ENCODE peak calls at places on chromosomes 13 and 19, in eight cellular contexts. Z is ascending aorta, S is fibroblast of lung, X is thoracic aorta, A is GM23338, M is heart left ventricle, T is body of pancreas, Q is IMR-90. P is an unnamed sample. For H3K4me1, the result is how much of the 10 kb centered on the place peaks cover.

GRCh38 chr19:44943801-44944249 is 1.8 kb downstream of the APOC4 start:
- DNase-seq in M (peak), X (no peak), S (no peak), Z (peak), Q (no peak), A (no peak), T (no peak), P (peak)

GRCh38 chr19:44660081-44660480 is 11.2 kb upstream of the CEACAM19 start:
- DNase-seq in Q (no peak), M (no peak), X (no peak), Z (no peak), T (no peak), A (no peak), S (no peak), P (no peak)

GRCh38 chr19:15218501-15218900 is 13.7 kb downstream of the EPHX3 start:
- DNase-seq in A (no peak), S (no peak), Q (no peak), T (no peak), X (no peak), M (no peak), Z (no peak), P (no peak)

GRCh38 chr13:106491928-106492327 is 43.5 kb downstream of the EFNB2 start:
- DNase-seq in S (no peak), T (no peak), X (no peak), Q (no peak), M (no peak), Z (no peak), A (no peak), P (no peak)

GRCh38 chr19:883661-884211 is 9.3 kb downstream of the MED16 start:
- DNase-seq in T (no peak), M (no peak), S (no peak), A (no peak), Q (no peak), Z (no peak), X (no peak), P (no peak)

GRCh38 chr13:35630551-35631275 is 154.2 kb upstream of the MAB21L1 start:
- DNase-seq in Q (peak), A (peak), M (no peak), S (peak), T (no peak), Z (no peak), X (no peak), P (peak)

GRCh38 chr13:112449545-112449930 is 73.4 kb downstream of the SPACA7 start:
- DNase-seq in X (no peak), S (no peak), Z (no peak), Q (no peak), M (no peak), A (no peak), T (no peak), P (no peak)

GRCh38 chr19:4199699-4200293 is 17.3 kb downstream of the ANKRD24 start:
- DNase-seq in S (no peak), A (peak), T (no peak), X (no peak), M (no peak), Q (no peak), Z (no peak), P (no peak)

GRCh38 chr19:51123381-51124186 is 1.1 kb upstream of the SIGLEC9 start:
- DNase-seq in X (no peak), S (no peak), T (no peak), Z (no peak), M (no peak), A (no peak), Q (no peak), P (no peak)

GRCh38 chr13:101332583-101332982 is 83.7 kb downstream of the NALCN start:
- DNase-seq in S (no peak), M (no peak), X (no peak), Z (no peak), Q (no peak), A (no peak), T (no peak), P (no peak)

GRCh38 chr19:51644636-51645271 is 1.9 kb downstream of the SIGLEC14 start:
- DNase-seq in S (no peak), Q (no peak), X (no peak), Z (no peak), T (no peak), A (peak), M (no peak), P (no peak)

GRCh38 chr13:22451345-22451744 is 729.4 kb upstream of the SGCG start:
- DNase-seq in Z (no peak), A (peak), X (no peak), S (peak), M (peak), T (peak), Q (no peak), P (peak)

GRCh38 chr19:5903502-5904301 is at the start of gene NDUFA11:
- DNase-seq in X (peak), S (no peak), T (peak), A (peak), Q (peak), Z (peak), M (peak), P (peak)

GRCh38 chr13:113542751-113543424 is 41.7 kb upstream of the TFDP1 start:
- DNase-seq in T (no peak), Z (peak), A (no peak), M (peak), X (no peak), Q (no peak), S (no peak), P (no peak)

GRCh38 chr13:62482351-62482750 is 1066.7 kb upstream of the PCDH20 start:
- DNase-seq in M (no peak), T (no peak), A (no peak), Z (no peak), Q (no peak), X (no peak), S (no peak), P (no peak)

GRCh38 chr13:43132911-43133310 is 109.5 kb downstream of the DNAJC15 start:
- DNase-seq in S (no peak), A (no peak), M (no peak), T (no peak), X (no peak), Q (no peak), Z (no peak), P (no peak)

GRCh38 chr13:26628706-26629105 is 71.2 kb downstream of the WASF3 start:
- DNase-seq in M (no peak), A (peak), X (no peak), S (peak), T (no peak), Z (no peak), Q (peak), P (no peak)

GRCh38 chr13:20305587-20305986 is 73.5 kb upstream of the GJB6 start:
- DNase-seq in X (no peak), Z (no peak), M (no peak), T (no peak), Q (no peak), A (peak), S (no peak), P (no peak)

GRCh38 chr13:100301418-100301817 is 212.5 kb downstream of the PCCA start:
- DNase-seq in M (no peak), Q (no peak), S (no peak), X (no peak), A (no peak), Z (no peak), T (peak), P (no peak)

GRCh38 chr13:112057736-112058518 is 9.0 kb upstream of the SOX1 start:
- DNase-seq in T (no peak), S (no peak), Z (no peak), A (peak), M (no peak), Q (no peak), X (no peak), P (no peak)

GRCh38 chr13:30341815-30342570 is 34.6 kb upstream of the KATNAL1 start:
- DNase-seq in T (peak), Z (peak), X (peak), Q (peak), M (peak), A (no peak), S (peak), P (peak)

GRCh38 chr13:41492432-41493267 is 35.3 kb downstream of the RGCC start:
- DNase-seq in A (no peak), Q (no peak), S (no peak), Z (no peak), M (no peak), T (no peak), X (no peak), P (no peak)

GRCh38 chr13:100484708-100485107 is 103.9 kb downstream of the GGACT start:
- DNase-seq in A (no peak), Q (no peak), S (no peak), M (no peak), X (no peak), Z (no peak), T (no peak), P (no peak)

GRCh38 chr13:29125145-29125933 is 305.2 kb downstream of the MTUS2 start:
- DNase-seq in T (no peak), Q (no peak), A (peak), S (no peak), X (no peak), M (no peak), Z (no peak), P (no peak)

GRCh38 chr19:4120531-4120930 is 3.4 kb downstream of the MAP2K2 start:
- DNase-seq in A (no peak), X (no peak), M (no peak), Q (peak), S (peak), T (no peak), Z (no peak), P (no peak)

GRCh38 chr13:33207616-33207964 is 78.0 kb downstream of the STARD13 start:
- DNase-seq in X (no peak), S (peak), Z (no peak), Q (peak), M (no peak), A (no peak), T (peak), P (peak)

GRCh38 chr13:33206425-33206824 is 79.1 kb downstream of the STARD13 start:
- DNase-seq in S (peak), T (no peak), Q (peak), M (no peak), Z (no peak), X (no peak), A (no peak), P (no peak)

GRCh38 chr13:33206945-33207615 is 78.5 kb downstream of the STARD13 start:
- DNase-seq in M (no peak), S (no peak), T (no peak), A (no peak), X (no peak), Q (no peak), Z (no peak), P (no peak)

GRCh38 chr13:33205804-33206221 is 79.7 kb downstream of the STARD13 start:
- DNase-seq in T (peak), X (no peak), Q (peak), M (no peak), Z (peak), A (peak), S (peak), P (peak)

DNA sequence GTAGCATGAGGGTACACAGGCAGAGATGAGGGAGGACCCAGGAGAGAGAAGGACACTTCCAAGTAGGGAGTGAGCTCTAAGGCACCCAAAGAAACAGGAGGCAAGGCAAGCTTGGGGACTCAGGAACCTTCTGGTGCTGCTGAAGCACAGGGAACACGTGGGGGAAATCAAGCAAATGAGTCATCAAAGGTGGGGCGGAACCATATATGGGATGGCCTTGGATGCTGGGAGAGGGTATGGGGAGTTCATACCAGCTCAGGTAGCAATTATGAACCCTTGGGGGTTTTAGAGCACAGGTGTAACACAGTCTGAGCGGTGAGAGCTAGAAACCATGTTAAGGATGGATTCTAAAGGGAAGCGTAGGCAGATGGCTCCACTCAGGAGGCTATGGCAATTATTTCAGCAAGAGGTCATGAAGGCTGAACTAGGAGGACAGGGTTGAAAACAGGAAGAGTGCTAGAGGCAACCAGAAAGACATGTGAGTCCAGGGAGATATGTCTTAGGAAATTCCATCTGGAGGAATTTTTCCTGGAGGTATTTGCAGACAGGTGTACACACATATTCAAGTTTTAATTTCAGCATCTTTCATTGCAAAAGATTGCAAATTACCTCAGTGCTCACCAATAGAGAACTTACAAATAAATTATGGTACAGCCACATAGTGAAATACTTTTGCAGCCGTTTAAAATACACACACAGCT is 77.1 kb downstream of the STARD13 start:
- DNase-seq in M (no peak), Z (no peak), X (no peak), T (peak), Q (no peak), A (no peak), S (no peak), P (no peak)
- H3K4me1 ChIP-seq in M (under half), Z (under half), X (under half), T (half or more), Q (under half), A (under half), S (under half), P (half or more)

DNA sequence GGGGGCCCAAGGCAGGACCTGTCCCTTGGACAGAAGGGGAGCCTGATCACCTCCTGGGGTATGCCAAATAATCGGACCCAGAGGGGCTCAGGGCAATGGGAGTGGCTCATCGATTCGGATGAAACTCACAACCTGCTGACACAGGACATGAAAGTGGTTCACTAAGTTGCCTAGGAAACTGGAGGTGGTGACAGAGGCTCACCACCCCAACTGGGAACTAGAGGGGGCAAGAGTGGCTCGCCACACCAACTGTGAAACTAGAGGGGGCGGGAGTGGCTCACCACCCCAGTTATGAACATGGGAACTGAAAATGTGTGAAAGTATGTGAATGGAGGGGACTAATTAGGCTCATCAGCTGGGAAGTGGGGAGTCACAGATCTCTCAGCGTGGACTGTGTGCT is 46.3 kb upstream of the ZNF737 start:
- DNase-seq in S (no peak), M (no peak), X (no peak), Q (no peak), Z (no peak), T (no peak), A (no peak), P (no peak)
- H3K4me3 ChIP-seq in S (no peak), M (no peak), X (peak), Q (no peak), Z (peak), T (no peak), A (no peak), P (peak)

GRCh38 chr19:38673030-38673429 is 25.6 kb downstream of the ACTN4 start:
- DNase-seq in S (no peak), Z (no peak), T (no peak), M (no peak), A (no peak), Q (no peak), X (no peak), P (no peak)
- H3K4me1 ChIP-seq in S (under half), Z (under half), T (half or more), M (half or more), A (half or more), Q (half or more), X (half or more), P (half or more)

DNA sequence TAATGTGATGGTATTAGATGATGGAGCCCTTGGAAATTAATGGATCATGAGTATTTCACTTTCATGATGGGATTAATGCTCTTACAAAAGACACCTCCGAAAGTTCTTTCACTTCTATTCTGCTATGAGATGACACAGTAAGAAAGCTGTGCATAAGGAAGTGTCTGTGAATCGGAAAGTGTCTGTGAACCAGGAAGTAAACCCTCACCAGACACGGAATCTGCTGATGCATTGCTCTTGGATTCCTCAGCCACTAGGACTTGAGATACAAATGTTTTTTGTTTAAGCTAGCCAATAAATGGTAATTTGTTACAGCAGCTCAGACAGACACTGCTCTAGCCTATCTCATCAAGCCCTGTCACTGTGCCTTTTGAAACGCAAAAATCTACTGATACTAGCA is 440.4 kb upstream of the PRR20A start:
- DNase-seq in Z (no peak), A (no peak), X (no peak), S (no peak), Q (no peak), T (no peak), M (no peak), P (no peak)
- H3K4me3 ChIP-seq in Z (no peak), A (no peak), X (no peak), S (no peak), Q (no peak), T (no peak), M (no peak), P (no peak)

GRCh38 chr13:50017819-50018218 is 2.6 kb downstream of the KCNRG start:
- DNase-seq in X (no peak), Q (no peak), Z (no peak), M (no peak), T (no peak), S (no peak), A (no peak), P (no peak)
- H3K4me1 ChIP-seq in X (under half), Q (under half), Z (under half), M (under half), T (under half), S (under half), A (under half), P (under half)

GRCh38 chr13:96091932-96092253 is 2.0 kb downstream of the HS6ST3 start:
- DNase-seq in X (no peak), T (no peak), A (no peak), M (no peak), Z (no peak), Q (no peak), S (no peak), P (no peak)

GRCh38 chr13:96090240-96091101 is 564 bp downstream of the HS6ST3 start:
- DNase-seq in X (no peak), Q (no peak), M (no peak), T (peak), A (peak), S (no peak), Z (no peak), P (peak)

GRCh38 chr13:96093296-96094006 is 3.5 kb downstream of the HS6ST3 start:
- DNase-seq in Z (no peak), S (no peak), Q (no peak), M (no peak), A (no peak), T (no peak), X (no peak), P (no peak)

GRCh38 chr13:96089749-96090239 is at the start of gene HS6ST3:
- DNase-seq in Q (no peak), A (peak), X (no peak), M (peak), S (no peak), T (peak), Z (peak), P (peak)

GRCh38 chr13:96091164-96091931 is 1.4 kb downstream of the HS6ST3 start:
- DNase-seq in M (peak), T (peak), Z (no peak), X (no peak), A (peak), Q (no peak), S (no peak), P (peak)
- H3K4me3 ChIP-seq in M (peak), T (peak), Z (peak), X (peak), A (peak), Q (no peak), S (no peak), P (peak)

DNA sequence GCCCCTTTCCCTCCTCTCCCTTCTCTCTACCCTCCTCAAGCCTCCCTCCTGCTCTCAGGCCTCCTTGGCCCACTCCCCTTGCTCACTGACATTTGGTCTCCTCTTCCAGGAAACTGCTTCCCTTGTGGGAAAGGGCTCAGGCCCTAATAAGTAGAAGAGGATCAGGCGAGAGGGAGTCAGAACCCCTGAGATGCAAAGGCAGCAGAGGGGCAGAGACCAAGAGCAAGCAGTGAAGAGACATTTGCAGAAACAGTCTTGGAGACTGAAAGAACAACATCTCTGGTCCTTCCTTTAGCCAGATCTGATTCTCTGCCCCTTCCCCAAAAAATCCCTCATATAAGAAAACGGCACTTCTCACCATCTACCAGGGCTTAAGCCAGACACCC is 1.9 kb upstream of the PLEKHG2 start:
- DNase-seq in Z (peak), X (no peak), M (no peak), Q (no peak), A (no peak), S (peak), T (no peak), P (no peak)
- H3K4me1 ChIP-seq in Z (under half), X (under half), M (under half), Q (under half), A (under half), S (under half), T (half or more), P (under half)

GRCh38 chr19:55408320-55408836 is 790 bp upstream of the UBE2S start:
- DNase-seq in Z (no peak), T (no peak), X (no peak), Q (no peak), S (no peak), A (no peak), M (no peak), P (no peak)

GRCh38 chr19:55407625-55408319 is at the start of gene UBE2S:
- DNase-seq in Z (peak), X (peak), S (peak), A (peak), M (peak), Q (peak), T (peak), P (peak)

GRCh38 chr19:55406869-55407624 is 541 bp downstream of the UBE2S start:
- DNase-seq in Z (peak), X (no peak), T (peak), M (peak), Q (no peak), S (peak), A (no peak), P (no peak)

GRCh38 chr19:55406091-55406868 is 1.3 kb downstream of the UBE2S start:
- DNase-seq in X (no peak), A (no peak), M (peak), S (no peak), Z (no peak), Q (no peak), T (no peak), P (no peak)

GRCh38 chr19:55410168-55410567 is 2.6 kb upstream of the UBE2S start:
- DNase-seq in Z (no peak), T (no peak), X (no peak), Q (no peak), A (no peak), S (no peak), M (no peak), P (no peak)
- H3K4me3 ChIP-seq in Z (no peak), T (no peak), X (no peak), Q (no peak), A (no peak), S (no peak), M (no peak), P (no peak)

DNA sequence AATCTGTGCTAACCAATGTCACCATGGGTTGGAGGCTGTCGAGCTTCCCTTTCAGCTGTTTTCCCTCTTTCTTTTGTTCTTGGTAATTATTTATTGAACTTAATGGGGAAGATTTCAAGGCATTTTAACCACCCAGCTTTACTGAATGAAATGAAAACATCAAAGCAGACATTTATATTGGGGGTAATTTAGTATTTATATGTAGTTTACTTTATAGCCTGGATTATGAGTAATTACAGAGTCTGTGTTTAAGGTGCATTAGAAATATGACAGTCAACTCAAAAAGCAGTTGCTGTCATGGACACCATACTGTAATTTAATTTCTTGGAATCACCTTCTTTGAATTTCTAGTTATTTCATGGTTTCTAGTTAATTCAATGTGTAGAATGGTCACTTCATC is 42.0 kb downstream of the TNFRSF19 start:
- DNase-seq in X (no peak), S (no peak), A (no peak), T (no peak), M (no peak), Q (no peak), Z (no peak), P (no peak)
- H3K4me1 ChIP-seq in X (under half), S (under half), A (under half), T (under half), M (under half), Q (under half), Z (under half), P (under half)